ENCODE peak calls at places on chromosomes 6 and 20, in ten cellular contexts. E, R, D, U, Q, F, I, K, L and B are unnamed samples.

GRCh38 chr20:51122931-51123658 is 100.2 kb upstream of the KCNG1 start:
- DNase-seq in E (no peak), R (no peak), D (no peak), U (no peak), Q (no peak), F (no peak), I (no peak), K (no peak), L (no peak), B (no peak)

GRCh38 chr20:61673152-61673551 is 392.5 kb downstream of the TAF4 start:
- DNase-seq in E (no peak), R (no peak), D (no peak), U (no peak), Q (no peak), F (no peak), I (no peak), K (no peak), L (no peak), B (no peak)

GRCh38 chr6:29005183-29005885 is at the start of gene ZNF311:
- DNase-seq in E (peak; percentile 70), R (peak; percentile 31), D (no peak), U (no peak), Q (no peak), F (peak; percentile 82), I (peak; percentile 45), K (peak; percentile 67), L (peak; percentile 66), B (peak; percentile 86)

GRCh38 chr6:36247691-36248090 is 22.2 kb upstream of the PNPLA1 start:
- DNase-seq in E (no peak), R (no peak), D (peak; percentile 70), U (peak; percentile 12), Q (no peak), F (no peak), I (no peak), K (peak; percentile 46), L (no peak), B (no peak)

GRCh38 chr6:158784505-158784904 is 34.7 kb downstream of the EZR start:
- DNase-seq in E (no peak), R (no peak), D (no peak), U (no peak), Q (no peak), F (peak; percentile 39), I (no peak), K (peak; percentile 89), L (no peak), B (no peak)

GRCh38 chr6:120938876-120939231 is 395.4 kb downstream of the TBC1D32 start:
- DNase-seq in E (no peak), R (no peak), D (no peak), U (no peak), Q (no peak), F (no peak), I (peak; percentile 29), K (no peak), L (no peak), B (no peak)

GRCh38 chr6:89379281-89379680 is 26.8 kb upstream of the UBE2J1 start:
- DNase-seq in E (no peak), R (no peak), D (no peak), U (no peak), Q (no peak), F (no peak), I (peak; percentile 88), K (no peak), L (no peak), B (no peak)

GRCh38 chr20:62898970-62899632 is 27.2 kb downstream of the DIDO1 start:
- DNase-seq in E (no peak), R (no peak), D (peak; percentile 79), U (no peak), Q (no peak), F (no peak), I (no peak), K (no peak), L (peak; percentile 34), B (no peak)

GRCh38 chr20:13340088-13340487 is 119.0 kb downstream of the ISM1 start:
- DNase-seq in E (no peak), R (no peak), D (no peak), U (no peak), Q (no peak), F (no peak), I (no peak), K (peak; percentile 40), L (no peak), B (no peak)

GRCh38 chr6:33709605-33710295 is 1.8 kb downstream of the UQCC2 start:
- DNase-seq in E (no peak), R (no peak), D (no peak), U (no peak), Q (no peak), F (no peak), I (no peak), K (no peak), L (no peak), B (no peak)

GRCh38 chr6:135236732-135237131 is 55.6 kb downstream of the MYB start:
- DNase-seq in E (no peak), R (no peak), D (no peak), U (no peak), Q (no peak), F (no peak), I (no peak), K (no peak), L (no peak), B (no peak)

GRCh38 chr6:1335367-1336037 is 23.6 kb downstream of the FOXQ1 start:
- DNase-seq in E (no peak), R (no peak), D (no peak), U (peak; percentile 62), Q (peak; percentile 98), F (peak; percentile 75), I (peak; percentile 94), K (peak; percentile 96), L (peak; percentile 37), B (no peak)